ENCODE peak calls at places on chromosomes 1 and 21, in four cellular contexts. W is endothelial cell of umbilical vein, J is GM12891, S is transverse colon. I is an unnamed sample.
A peak's percentile ranks its signal among the peaks of the same experiment; 100 is the strongest.

GRCh38 chr1:222914861-222915632 is 100.2 kb downstream of the DISP1 start:
- DNase-seq in J (no peak), W (peak; percentile 28), S (no peak), I (no peak)

GRCh38 chr1:218383681-218384080 is 38.5 kb downstream of the TGFB2 start:
- DNase-seq in W (peak; percentile 91), S (no peak), J (no peak), I (no peak)

GRCh38 chr1:26028490-26028980 is 7.0 kb downstream of the EXTL1 start:
- DNase-seq in J (no peak), W (no peak), S (no peak), I (no peak)

GRCh38 chr21:36989699-36990507 is 16.6 kb upstream of the RIPPLY3 start:
- DNase-seq in J (peak; percentile 92), S (peak; percentile 95), W (peak; percentile 90), I (peak; percentile 95)

GRCh38 chr1:94095112-94095637 is 25.8 kb downstream of the ABCA4 start:
- DNase-seq in J (no peak), S (peak; percentile 46), W (peak; percentile 97), I (peak; percentile 94)

GRCh38 chr1:155694167-155694566 is 5.3 kb downstream of the DAP3 start:
- DNase-seq in S (no peak), J (no peak), W (no peak), I (no peak)

GRCh38 chr21:38752051-38752505 is 53.7 kb upstream of the ETS2 start:
- DNase-seq in S (no peak), J (no peak), W (no peak), I (no peak)

GRCh38 chr21:39137248-39138186 is 45.7 kb downstream of the PSMG1 start:
- DNase-seq in W (no peak), S (no peak), J (no peak), I (peak; percentile 31)

GRCh38 chr1:224542783-224543440 is 73.2 kb upstream of the CNIH3 start:
- DNase-seq in J (no peak), S (no peak), W (peak; percentile 96), I (peak; percentile 39)

GRCh38 chr1:156813750-156814570 is 2.7 kb downstream of the SH2D2A start:
- DNase-seq in W (peak; percentile 51), J (peak; percentile 76), S (peak; percentile 82), I (no peak)

GRCh38 chr1:154459044-154459443 is 43.0 kb upstream of the TDRD10 start:
- DNase-seq in J (no peak), S (no peak), W (no peak), I (no peak)

GRCh38 chr1:193181985-193182384 is 4.4 kb downstream of the B3GALT2 start:
- DNase-seq in S (no peak), W (no peak), J (no peak), I (no peak)

GRCh38 chr1:16980473-16981268 is at the start of gene MFAP2:
- DNase-seq in J (no peak), S (no peak), W (no peak), I (no peak)

GRCh38 chr1:161910516-161911077 is 113.1 kb downstream of the OLFML2B start:
- DNase-seq in W (peak; percentile 42), J (no peak), S (no peak), I (no peak)

GRCh38 chr21:38853421-38853919 is 47.7 kb downstream of the ETS2 start:
- DNase-seq in J (no peak), S (no peak), W (peak; percentile 88), I (peak; percentile 66)

GRCh38 chr1:90204036-90204594 is 209.2 kb downstream of the ZNF326 start:
- DNase-seq in S (no peak), J (no peak), W (no peak), I (no peak)

GRCh38 chr1:85584923-85585322 is 4.4 kb downstream of the CCN1 start:
- DNase-seq in J (no peak), S (no peak), W (no peak), I (no peak)

GRCh38 chr1:183975651-183976050 is 61.9 kb downstream of the COLGALT2 start:
- DNase-seq in W (no peak), J (no peak), S (no peak), I (no peak)

GRCh38 chr1:41578712-41579335 is 94.3 kb upstream of the EDN2 start:
- DNase-seq in J (no peak), W (peak; percentile 27), S (no peak), I (no peak)

GRCh38 chr1:241413974-241414373 is 57.0 kb upstream of the RGS7 start:
- DNase-seq in S (no peak), W (no peak), J (no peak), I (no peak)

GRCh38 chr1:21517161-21517589 is 8.0 kb downstream of the ALPL start:
- DNase-seq in J (no peak), S (no peak), W (no peak), I (no peak)

GRCh38 chr21:45278156-45278911 is 9.4 kb downstream of the POFUT2 start:
- DNase-seq in J (no peak), S (no peak), W (no peak), I (no peak)

GRCh38 chr1:37657620-37658412 is 23.1 kb upstream of the RSPO1 start:
- DNase-seq in W (no peak), S (no peak), J (no peak), I (no peak)

GRCh38 chr1:92476071-92476607 is 10.6 kb downstream of the GFI1 start:
- DNase-seq in S (peak; percentile 41), J (no peak), W (no peak), I (no peak)

GRCh38 chr1:46517932-46518498 is 28.4 kb downstream of the DMBX1 start:
- DNase-seq in S (peak; percentile 40), W (no peak), J (no peak), I (no peak)

GRCh38 chr1:205318231-205318991 is 3.1 kb downstream of the NUAK2 start:
- DNase-seq in S (peak; percentile 54), W (no peak), J (no peak), I (no peak)

GRCh38 chr1:109906160-109906838 is 4.3 kb upstream of the CSF1 start:
- DNase-seq in J (peak; percentile 72), S (no peak), W (no peak), I (no peak)

GRCh38 chr1:182556279-182556678 is 32.8 kb downstream of the RNASEL start:
- DNase-seq in J (no peak), W (no peak), S (no peak), I (no peak)

GRCh38 chr1:227938911-227939790 is 8.6 kb downstream of the WNT9A start:
- DNase-seq in W (no peak), S (peak; percentile 4), J (no peak), I (no peak)

GRCh38 chr1:8740034-8740449 is 77.4 kb downstream of the RERE start:
- DNase-seq in W (peak; percentile 68), J (no peak), S (no peak), I (no peak)

GRCh38 chr1:211928993-211929637 is 98.6 kb upstream of the LPGAT1 start:
- DNase-seq in J (no peak), S (peak; percentile 71), W (no peak), I (no peak)

GRCh38 chr1:68703921-68704354 is 207.1 kb upstream of the DEPDC1 start:
- DNase-seq in W (no peak), S (no peak), J (no peak), I (no peak)

GRCh38 chr1:218401896-218402770 is 57.0 kb downstream of the TGFB2 start:
- DNase-seq in J (no peak), W (no peak), S (no peak), I (no peak)

GRCh38 chr1:31408788-31409318 is 4.2 kb upstream of the SERINC2 start:
- DNase-seq in S (no peak), W (no peak), J (no peak), I (no peak)

GRCh38 chr21:18529253-18529652 is 125.7 kb upstream of the TMPRSS15 start:
- DNase-seq in J (no peak), S (no peak), W (peak; percentile 91), I (no peak)

GRCh38 chr1:201739054-201739453 is 89.9 kb upstream of the IPO9 start:
- DNase-seq in J (no peak), W (no peak), S (no peak), I (no peak)
- TF ChIP-seq POLR2AphosphoS5 in J (no peak), W (no peak), S (no peak), I (no peak)

GRCh38 chr1:175320804-175321203 is 128.2 kb upstream of the KIAA0040 start:
- DNase-seq in S (no peak), W (no peak), J (no peak), I (no peak)

GRCh38 chr1:175317795-175318194 is 125.2 kb upstream of the KIAA0040 start:
- DNase-seq in J (no peak), W (peak; percentile 91), S (no peak), I (peak; percentile 89)

GRCh38 chr1:175318633-175319032 is 126.1 kb upstream of the KIAA0040 start:
- DNase-seq in S (no peak), W (no peak), J (no peak), I (peak; percentile 82)

GRCh38 chr1:175319112-175319911 is 126.7 kb upstream of the KIAA0040 start:
- DNase-seq in S (peak; percentile 78), W (peak; percentile 75), J (peak; percentile 34), I (no peak)

GRCh38 chr1:175319912-175320230 is 127.3 kb upstream of the KIAA0040 start:
- DNase-seq in J (no peak), W (no peak), S (no peak), I (no peak)
- TF ChIP-seq POLR2A in J (no peak), W (no peak), S (no peak), I (no peak)

GRCh38 chr1:232805269-232806070 is at the start of gene MAP10:
- DNase-seq in S (peak; percentile 76), J (peak; percentile 71), W (peak; percentile 77), I (no peak)
- TF ChIP-seq POLR2AphosphoS5 in S (peak; percentile 23), J (peak; percentile 68), W (peak; percentile 54), I (peak; percentile 35)

GRCh38 chr1:173866462-173866861 is 1.3 kb downstream of the GAS5 start:
- DNase-seq in S (no peak), J (no peak), W (no peak), I (no peak)

GRCh38 chr1:173868266-173869107 is at the start of gene ZBTB37:
- DNase-seq in W (peak; percentile 88), J (peak; percentile 64), S (peak; percentile 97), I (peak; percentile 94)

GRCh38 chr1:173867753-173868265 is at the start of gene GAS5:
- DNase-seq in S (peak; percentile 100), J (peak; percentile 61), W (peak; percentile 99), I (peak; percentile 100)

GRCh38 chr1:173865468-173866164 is 2.2 kb downstream of the GAS5 start:
- DNase-seq in S (no peak), J (no peak), W (no peak), I (no peak)

GRCh38 chr1:173867141-173867752 is 542 bp downstream of the GAS5 start:
- DNase-seq in W (no peak), S (no peak), J (no peak), I (no peak)
- TF ChIP-seq POLR2A in W (no peak), S (no peak), J (no peak), I (no peak)